ENCODE peak calls at places on chromosomes 16 and 17, in nine cellular contexts. One of them, this sample, is unnamed.

GRCh38 chr17:81794509-81794908 is 9.4 kb upstream of the GCGR start:
- DNase-seq in NCI-H1417: peak; percentile 40
- DNase-seq in activated T-helper 1 cell treated with anti-CD3 and anti-CD28 coated beads, Interleukin-12 subunit alpha, Interleukin-12 subunit beta, Interleukin-2, Interleukin-4 antibody, amounts not matched to agents 30 ng/mL and 10 ng/mL and 1 ng/mL, durations not matched to agents 14 hours and 24 hours and 36 hours: no peak
- DNase-seq in HS-5: no peak
- DNase-seq in epithelial cell of esophagus: no peak
- DNase-seq in Right ventricle myocardium superior: no peak
- DNase-seq in NCI-H460: no peak
- DNase-seq in AG08395: peak; percentile 28
- DNase-seq in NCI-H1092 treated with DMSO at 0.1 percent for 48 hours: no peak
- DNase-seq in this sample: no peak

GRCh38 chr17:27038676-27039075 is 255.2 kb upstream of the WSB1 start:
- DNase-seq in NCI-H1417: peak; percentile 4
- DNase-seq in activated T-helper 1 cell treated with anti-CD3 and anti-CD28 coated beads, Interleukin-12 subunit alpha, Interleukin-12 subunit beta, Interleukin-2, Interleukin-4 antibody, amounts not matched to agents 30 ng/mL and 10 ng/mL and 1 ng/mL, durations not matched to agents 14 hours and 24 hours and 36 hours: no peak
- DNase-seq in HS-5: no peak
- DNase-seq in epithelial cell of esophagus: no peak
- DNase-seq in Right ventricle myocardium superior: no peak
- DNase-seq in NCI-H460: no peak
- DNase-seq in AG08395: no peak
- DNase-seq in NCI-H1092 treated with DMSO at 0.1 percent for 48 hours: no peak
- DNase-seq in this sample: peak; percentile 16

GRCh38 chr17:81444610-81445339 is 49.5 kb downstream of the BAHCC1 start:
- DNase-seq in NCI-H1417: no peak
- DNase-seq in activated T-helper 1 cell treated with anti-CD3 and anti-CD28 coated beads, Interleukin-12 subunit alpha, Interleukin-12 subunit beta, Interleukin-2, Interleukin-4 antibody, amounts not matched to agents 30 ng/mL and 10 ng/mL and 1 ng/mL, durations not matched to agents 14 hours and 24 hours and 36 hours: no peak
- DNase-seq in HS-5: no peak
- DNase-seq in epithelial cell of esophagus: no peak
- DNase-seq in Right ventricle myocardium superior: no peak
- DNase-seq in NCI-H460: no peak
- DNase-seq in AG08395: no peak
- DNase-seq in NCI-H1092 treated with DMSO at 0.1 percent for 48 hours: no peak
- DNase-seq in this sample: no peak

GRCh38 chr17:42180411-42180921 is 476 bp downstream of the KCNH4 start:
- DNase-seq in NCI-H1417: peak; percentile 53
- DNase-seq in activated T-helper 1 cell treated with anti-CD3 and anti-CD28 coated beads, Interleukin-12 subunit alpha, Interleukin-12 subunit beta, Interleukin-2, Interleukin-4 antibody, amounts not matched to agents 30 ng/mL and 10 ng/mL and 1 ng/mL, durations not matched to agents 14 hours and 24 hours and 36 hours: no peak
- DNase-seq in HS-5: no peak
- DNase-seq in epithelial cell of esophagus: no peak
- DNase-seq in Right ventricle myocardium superior: no peak
- DNase-seq in NCI-H460: no peak
- DNase-seq in AG08395: no peak
- DNase-seq in NCI-H1092 treated with DMSO at 0.1 percent for 48 hours: no peak
- DNase-seq in this sample: no peak

GRCh38 chr16:71339481-71340171 is 18.9 kb upstream of the CALB2 start:
- DNase-seq in NCI-H1417: no peak
- DNase-seq in activated T-helper 1 cell treated with anti-CD3 and anti-CD28 coated beads, Interleukin-12 subunit alpha, Interleukin-12 subunit beta, Interleukin-2, Interleukin-4 antibody, amounts not matched to agents 30 ng/mL and 10 ng/mL and 1 ng/mL, durations not matched to agents 14 hours and 24 hours and 36 hours: no peak
- DNase-seq in HS-5: no peak
- DNase-seq in epithelial cell of esophagus: peak; percentile 91
- DNase-seq in Right ventricle myocardium superior: no peak
- DNase-seq in NCI-H460: no peak
- DNase-seq in AG08395: no peak
- DNase-seq in NCI-H1092 treated with DMSO at 0.1 percent for 48 hours: no peak
- DNase-seq in this sample: no peak

GRCh38 chr17:51461578-51462004 is 201.2 kb downstream of the UTP18 start:
- DNase-seq in NCI-H1417: peak; percentile 52
- DNase-seq in activated T-helper 1 cell treated with anti-CD3 and anti-CD28 coated beads, Interleukin-12 subunit alpha, Interleukin-12 subunit beta, Interleukin-2, Interleukin-4 antibody, amounts not matched to agents 30 ng/mL and 10 ng/mL and 1 ng/mL, durations not matched to agents 14 hours and 24 hours and 36 hours: peak; percentile 48
- DNase-seq in HS-5: no peak
- DNase-seq in epithelial cell of esophagus: peak; percentile 43
- DNase-seq in Right ventricle myocardium superior: peak; percentile 64
- DNase-seq in NCI-H460: peak; percentile 65
- DNase-seq in AG08395: peak; percentile 50
- DNase-seq in NCI-H1092 treated with DMSO at 0.1 percent for 48 hours: peak; percentile 89
- DNase-seq in this sample: peak; percentile 78

GRCh38 chr17:9576521-9577401 is at the start of gene CFAP52:
- DNase-seq in NCI-H1417: peak; percentile 79
- DNase-seq in activated T-helper 1 cell treated with anti-CD3 and anti-CD28 coated beads, Interleukin-12 subunit alpha, Interleukin-12 subunit beta, Interleukin-2, Interleukin-4 antibody, amounts not matched to agents 30 ng/mL and 10 ng/mL and 1 ng/mL, durations not matched to agents 14 hours and 24 hours and 36 hours: peak; percentile 69
- DNase-seq in HS-5: peak; percentile 47
- DNase-seq in epithelial cell of esophagus: peak; percentile 83
- DNase-seq in Right ventricle myocardium superior: peak; percentile 86
- DNase-seq in NCI-H460: peak; percentile 70
- DNase-seq in AG08395: peak; percentile 90
- DNase-seq in NCI-H1092 treated with DMSO at 0.1 percent for 48 hours: peak; percentile 5
- DNase-seq in this sample: peak; percentile 48

GRCh38 chr16:17314148-17314547 is 156.6 kb downstream of the XYLT1 start:
- DNase-seq in NCI-H1417: no peak
- DNase-seq in activated T-helper 1 cell treated with anti-CD3 and anti-CD28 coated beads, Interleukin-12 subunit alpha, Interleukin-12 subunit beta, Interleukin-2, Interleukin-4 antibody, amounts not matched to agents 30 ng/mL and 10 ng/mL and 1 ng/mL, durations not matched to agents 14 hours and 24 hours and 36 hours: no peak
- DNase-seq in HS-5: no peak
- DNase-seq in epithelial cell of esophagus: no peak
- DNase-seq in Right ventricle myocardium superior: no peak
- DNase-seq in NCI-H460: no peak
- DNase-seq in AG08395: no peak
- DNase-seq in NCI-H1092 treated with DMSO at 0.1 percent for 48 hours: no peak
- DNase-seq in this sample: no peak

GRCh38 chr16:82368041-82368440 is 198.0 kb upstream of the MPHOSPH6 start:
- DNase-seq in NCI-H1417: peak; percentile 21
- DNase-seq in activated T-helper 1 cell treated with anti-CD3 and anti-CD28 coated beads, Interleukin-12 subunit alpha, Interleukin-12 subunit beta, Interleukin-2, Interleukin-4 antibody, amounts not matched to agents 30 ng/mL and 10 ng/mL and 1 ng/mL, durations not matched to agents 14 hours and 24 hours and 36 hours: no peak
- DNase-seq in HS-5: no peak
- DNase-seq in epithelial cell of esophagus: peak; percentile 39
- DNase-seq in Right ventricle myocardium superior: peak; percentile 75
- DNase-seq in NCI-H460: peak; percentile 33
- DNase-seq in AG08395: peak; percentile 38
- DNase-seq in NCI-H1092 treated with DMSO at 0.1 percent for 48 hours: peak; percentile 27
- DNase-seq in this sample: peak; percentile 38

GRCh38 chr16:49598386-49599170 is 225.0 kb downstream of the C16orf78 start:
- DNase-seq in NCI-H1417: no peak
- DNase-seq in activated T-helper 1 cell treated with anti-CD3 and anti-CD28 coated beads, Interleukin-12 subunit alpha, Interleukin-12 subunit beta, Interleukin-2, Interleukin-4 antibody, amounts not matched to agents 30 ng/mL and 10 ng/mL and 1 ng/mL, durations not matched to agents 14 hours and 24 hours and 36 hours: no peak
- DNase-seq in HS-5: no peak
- DNase-seq in epithelial cell of esophagus: no peak
- DNase-seq in Right ventricle myocardium superior: no peak
- DNase-seq in NCI-H460: no peak
- DNase-seq in AG08395: no peak
- DNase-seq in NCI-H1092 treated with DMSO at 0.1 percent for 48 hours: no peak
- DNase-seq in this sample: no peak

GRCh38 chr17:14510136-14510535 is 209.3 kb downstream of the HS3ST3B1 start:
- DNase-seq in NCI-H1417: no peak
- DNase-seq in activated T-helper 1 cell treated with anti-CD3 and anti-CD28 coated beads, Interleukin-12 subunit alpha, Interleukin-12 subunit beta, Interleukin-2, Interleukin-4 antibody, amounts not matched to agents 30 ng/mL and 10 ng/mL and 1 ng/mL, durations not matched to agents 14 hours and 24 hours and 36 hours: no peak
- DNase-seq in HS-5: peak; percentile 38
- DNase-seq in epithelial cell of esophagus: peak; percentile 35
- DNase-seq in Right ventricle myocardium superior: no peak
- DNase-seq in NCI-H460: no peak
- DNase-seq in AG08395: no peak
- DNase-seq in NCI-H1092 treated with DMSO at 0.1 percent for 48 hours: no peak
- DNase-seq in this sample: no peak

GRCh38 chr17:76138234-76138895 is 2.7 kb downstream of the FOXJ1 start:
- DNase-seq in NCI-H1417: peak; percentile 85
- DNase-seq in activated T-helper 1 cell treated with anti-CD3 and anti-CD28 coated beads, Interleukin-12 subunit alpha, Interleukin-12 subunit beta, Interleukin-2, Interleukin-4 antibody, amounts not matched to agents 30 ng/mL and 10 ng/mL and 1 ng/mL, durations not matched to agents 14 hours and 24 hours and 36 hours: no peak
- DNase-seq in HS-5: no peak
- DNase-seq in epithelial cell of esophagus: no peak
- DNase-seq in Right ventricle myocardium superior: no peak
- DNase-seq in NCI-H460: no peak
- DNase-seq in AG08395: no peak
- DNase-seq in NCI-H1092 treated with DMSO at 0.1 percent for 48 hours: peak; percentile 46
- DNase-seq in this sample: no peak

GRCh38 chr16:52914428-52914827 is 138.3 kb downstream of the CHD9NB start:
- DNase-seq in NCI-H1417: no peak
- DNase-seq in activated T-helper 1 cell treated with anti-CD3 and anti-CD28 coated beads, Interleukin-12 subunit alpha, Interleukin-12 subunit beta, Interleukin-2, Interleukin-4 antibody, amounts not matched to agents 30 ng/mL and 10 ng/mL and 1 ng/mL, durations not matched to agents 14 hours and 24 hours and 36 hours: no peak
- DNase-seq in HS-5: no peak
- DNase-seq in epithelial cell of esophagus: no peak
- DNase-seq in Right ventricle myocardium superior: no peak
- DNase-seq in NCI-H460: no peak
- DNase-seq in AG08395: no peak
- DNase-seq in NCI-H1092 treated with DMSO at 0.1 percent for 48 hours: no peak
- DNase-seq in this sample: no peak

GRCh38 chr16:15689290-15689689 is 39.2 kb downstream of the NDE1 start:
- DNase-seq in NCI-H1417: no peak
- DNase-seq in activated T-helper 1 cell treated with anti-CD3 and anti-CD28 coated beads, Interleukin-12 subunit alpha, Interleukin-12 subunit beta, Interleukin-2, Interleukin-4 antibody, amounts not matched to agents 30 ng/mL and 10 ng/mL and 1 ng/mL, durations not matched to agents 14 hours and 24 hours and 36 hours: no peak
- DNase-seq in HS-5: no peak
- DNase-seq in epithelial cell of esophagus: no peak
- DNase-seq in Right ventricle myocardium superior: no peak
- DNase-seq in NCI-H460: no peak
- DNase-seq in AG08395: no peak
- DNase-seq in NCI-H1092 treated with DMSO at 0.1 percent for 48 hours: no peak
- DNase-seq in this sample: no peak

GRCh38 chr17:66655861-66656260 is 179.1 kb upstream of the CACNG5 start:
- DNase-seq in NCI-H1417: no peak
- DNase-seq in activated T-helper 1 cell treated with anti-CD3 and anti-CD28 coated beads, Interleukin-12 subunit alpha, Interleukin-12 subunit beta, Interleukin-2, Interleukin-4 antibody, amounts not matched to agents 30 ng/mL and 10 ng/mL and 1 ng/mL, durations not matched to agents 14 hours and 24 hours and 36 hours: no peak
- DNase-seq in HS-5: no peak
- DNase-seq in epithelial cell of esophagus: peak; percentile 97
- DNase-seq in Right ventricle myocardium superior: no peak
- DNase-seq in NCI-H460: no peak
- DNase-seq in AG08395: peak; percentile 39
- DNase-seq in NCI-H1092 treated with DMSO at 0.1 percent for 48 hours: no peak
- DNase-seq in this sample: no peak

GRCh38 chr16:83953796-83954576 is 946 bp downstream of the OSGIN1 start:
- DNase-seq in NCI-H1417: peak; percentile 63
- DNase-seq in activated T-helper 1 cell treated with anti-CD3 and anti-CD28 coated beads, Interleukin-12 subunit alpha, Interleukin-12 subunit beta, Interleukin-2, Interleukin-4 antibody, amounts not matched to agents 30 ng/mL and 10 ng/mL and 1 ng/mL, durations not matched to agents 14 hours and 24 hours and 36 hours: no peak
- DNase-seq in HS-5: peak; percentile 1
- DNase-seq in epithelial cell of esophagus: peak; percentile 70
- DNase-seq in Right ventricle myocardium superior: peak; percentile 43
- DNase-seq in NCI-H460: peak; percentile 45
- DNase-seq in AG08395: no peak
- DNase-seq in NCI-H1092 treated with DMSO at 0.1 percent for 48 hours: no peak
- DNase-seq in this sample: peak; percentile 72

GRCh38 chr17:33888455-33888854 is 366.6 kb upstream of the CCL2 start:
- DNase-seq in NCI-H1417: no peak
- DNase-seq in activated T-helper 1 cell treated with anti-CD3 and anti-CD28 coated beads, Interleukin-12 subunit alpha, Interleukin-12 subunit beta, Interleukin-2, Interleukin-4 antibody, amounts not matched to agents 30 ng/mL and 10 ng/mL and 1 ng/mL, durations not matched to agents 14 hours and 24 hours and 36 hours: no peak
- DNase-seq in HS-5: no peak
- DNase-seq in epithelial cell of esophagus: no peak
- DNase-seq in Right ventricle myocardium superior: no peak
- DNase-seq in NCI-H460: no peak
- DNase-seq in AG08395: peak; percentile 56
- DNase-seq in NCI-H1092 treated with DMSO at 0.1 percent for 48 hours: no peak
- DNase-seq in this sample: no peak

GRCh38 chr17:70048020-70048419 is 27.0 kb upstream of the KCNJ16 start:
- DNase-seq in NCI-H1417: no peak
- DNase-seq in activated T-helper 1 cell treated with anti-CD3 and anti-CD28 coated beads, Interleukin-12 subunit alpha, Interleukin-12 subunit beta, Interleukin-2, Interleukin-4 antibody, amounts not matched to agents 30 ng/mL and 10 ng/mL and 1 ng/mL, durations not matched to agents 14 hours and 24 hours and 36 hours: no peak
- DNase-seq in HS-5: no peak
- DNase-seq in epithelial cell of esophagus: no peak
- DNase-seq in Right ventricle myocardium superior: no peak
- DNase-seq in NCI-H460: no peak
- DNase-seq in AG08395: no peak
- DNase-seq in NCI-H1092 treated with DMSO at 0.1 percent for 48 hours: no peak
- DNase-seq in this sample: no peak

GRCh38 chr16:81630632-81631026 is 148.5 kb upstream of the PLCG2 start:
- DNase-seq in NCI-H1417: peak; percentile 66
- DNase-seq in activated T-helper 1 cell treated with anti-CD3 and anti-CD28 coated beads, Interleukin-12 subunit alpha, Interleukin-12 subunit beta, Interleukin-2, Interleukin-4 antibody, amounts not matched to agents 30 ng/mL and 10 ng/mL and 1 ng/mL, durations not matched to agents 14 hours and 24 hours and 36 hours: no peak
- DNase-seq in HS-5: no peak
- DNase-seq in epithelial cell of esophagus: no peak
- DNase-seq in Right ventricle myocardium superior: no peak
- DNase-seq in NCI-H460: no peak
- DNase-seq in AG08395: no peak
- DNase-seq in NCI-H1092 treated with DMSO at 0.1 percent for 48 hours: peak; percentile 91
- DNase-seq in this sample: no peak

GRCh38 chr17:7695586-7695985 is 7.3 kb downstream of the WRAP53 start:
- DNase-seq in NCI-H1417: no peak
- DNase-seq in activated T-helper 1 cell treated with anti-CD3 and anti-CD28 coated beads, Interleukin-12 subunit alpha, Interleukin-12 subunit beta, Interleukin-2, Interleukin-4 antibody, amounts not matched to agents 30 ng/mL and 10 ng/mL and 1 ng/mL, durations not matched to agents 14 hours and 24 hours and 36 hours: no peak
- DNase-seq in HS-5: no peak
- DNase-seq in epithelial cell of esophagus: no peak
- DNase-seq in Right ventricle myocardium superior: no peak
- DNase-seq in NCI-H460: no peak
- DNase-seq in AG08395: no peak
- DNase-seq in NCI-H1092 treated with DMSO at 0.1 percent for 48 hours: no peak
- DNase-seq in this sample: no peak

GRCh38 chr16:47905771-47906170 is 250.0 kb downstream of the ABCC12 start:
- DNase-seq in NCI-H1417: no peak
- DNase-seq in activated T-helper 1 cell treated with anti-CD3 and anti-CD28 coated beads, Interleukin-12 subunit alpha, Interleukin-12 subunit beta, Interleukin-2, Interleukin-4 antibody, amounts not matched to agents 30 ng/mL and 10 ng/mL and 1 ng/mL, durations not matched to agents 14 hours and 24 hours and 36 hours: no peak
- DNase-seq in HS-5: peak; percentile 28
- DNase-seq in epithelial cell of esophagus: peak; percentile 93
- DNase-seq in Right ventricle myocardium superior: no peak
- DNase-seq in NCI-H460: no peak
- DNase-seq in AG08395: peak; percentile 27
- DNase-seq in NCI-H1092 treated with DMSO at 0.1 percent for 48 hours: no peak
- DNase-seq in this sample: no peak

GRCh38 chr17:48954300-48954755 is 9.7 kb upstream of the SNF8 start:
- DNase-seq in NCI-H1417: no peak
- DNase-seq in activated T-helper 1 cell treated with anti-CD3 and anti-CD28 coated beads, Interleukin-12 subunit alpha, Interleukin-12 subunit beta, Interleukin-2, Interleukin-4 antibody, amounts not matched to agents 30 ng/mL and 10 ng/mL and 1 ng/mL, durations not matched to agents 14 hours and 24 hours and 36 hours: no peak
- DNase-seq in HS-5: no peak
- DNase-seq in epithelial cell of esophagus: peak; percentile 45
- DNase-seq in Right ventricle myocardium superior: no peak
- DNase-seq in NCI-H460: no peak
- DNase-seq in AG08395: peak; percentile 55
- DNase-seq in NCI-H1092 treated with DMSO at 0.1 percent for 48 hours: no peak
- DNase-seq in this sample: peak; percentile 69

GRCh38 chr17:6374271-6374691 is 60.6 kb downstream of the AIPL1 start:
- DNase-seq in NCI-H1417: peak; percentile 58
- DNase-seq in activated T-helper 1 cell treated with anti-CD3 and anti-CD28 coated beads, Interleukin-12 subunit alpha, Interleukin-12 subunit beta, Interleukin-2, Interleukin-4 antibody, amounts not matched to agents 30 ng/mL and 10 ng/mL and 1 ng/mL, durations not matched to agents 14 hours and 24 hours and 36 hours: no peak
- DNase-seq in HS-5: peak; percentile 28
- DNase-seq in epithelial cell of esophagus: peak; percentile 76
- DNase-seq in Right ventricle myocardium superior: no peak
- DNase-seq in NCI-H460: no peak
- DNase-seq in AG08395: no peak
- DNase-seq in NCI-H1092 treated with DMSO at 0.1 percent for 48 hours: no peak
- DNase-seq in this sample: peak; percentile 61

GRCh38 chr17:75250009-75250471 is 11.4 kb downstream of the GGA3 start:
- DNase-seq in NCI-H1417: no peak
- DNase-seq in activated T-helper 1 cell treated with anti-CD3 and anti-CD28 coated beads, Interleukin-12 subunit alpha, Interleukin-12 subunit beta, Interleukin-2, Interleukin-4 antibody, amounts not matched to agents 30 ng/mL and 10 ng/mL and 1 ng/mL, durations not matched to agents 14 hours and 24 hours and 36 hours: peak; percentile 64
- DNase-seq in HS-5: no peak
- DNase-seq in epithelial cell of esophagus: peak; percentile 70
- DNase-seq in Right ventricle myocardium superior: no peak
- DNase-seq in NCI-H460: no peak
- DNase-seq in AG08395: peak; percentile 78
- DNase-seq in NCI-H1092 treated with DMSO at 0.1 percent for 48 hours: no peak
- DNase-seq in this sample: no peak

This sample was measured in HCT116.